ENCODE peak calls at places on chromosome 1, in four cellular contexts. T is heart right ventricle, B is sigmoid colon, C is left ventricle myocardium inferior. K is an unnamed sample.

GRCh38 chr1:244422174-244422573 is 29.5 kb downstream of the ADSS2 start:
- DNase-seq in B (no peak), C (no peak), T (no peak), K (no peak)

GRCh38 chr1:94876362-94876761 is 50.5 kb downstream of the CNN3 start:
- DNase-seq in C (no peak), T (no peak), B (no peak), K (no peak)

GRCh38 chr1:51973587-51974474 is 16.7 kb downstream of the RAB3B start:
- DNase-seq in T (no peak), B (no peak), C (no peak), K (no peak)

GRCh38 chr1:107788189-107788588 is 176.8 kb downstream of the VAV3 start:
- DNase-seq in B (no peak), C (no peak), T (no peak), K (no peak)

GRCh38 chr1:72178266-72178665 is 104.1 kb downstream of the NEGR1 start:
- DNase-seq in T (no peak), B (no peak), C (no peak), K (no peak)

GRCh38 chr1:27001570-27002360 is 8.3 kb downstream of the TRNP1 start:
- DNase-seq in B (peak), T (peak), C (peak), K (no peak)

GRCh38 chr1:93723101-93723500 is 41.5 kb upstream of the BCAR3 start:
- DNase-seq in C (peak), B (no peak), T (peak), K (no peak)

GRCh38 chr1:232271991-232272589 is 357.8 kb downstream of the SIPA1L2 start:
- DNase-seq in C (peak), B (no peak), T (no peak), K (no peak)

GRCh38 chr1:89978763-89979162 is 16.1 kb upstream of the ZNF326 start:
- DNase-seq in T (no peak), B (no peak), C (no peak), K (no peak)

GRCh38 chr1:203931953-203932352 is 70.6 kb downstream of the SNRPE start:
- DNase-seq in B (no peak), C (no peak), T (no peak), K (no peak)

GRCh38 chr1:17873007-17873675 is 118.0 kb downstream of the ACTL8 start:
- DNase-seq in C (peak), T (peak), B (no peak), K (no peak)

DNA sequence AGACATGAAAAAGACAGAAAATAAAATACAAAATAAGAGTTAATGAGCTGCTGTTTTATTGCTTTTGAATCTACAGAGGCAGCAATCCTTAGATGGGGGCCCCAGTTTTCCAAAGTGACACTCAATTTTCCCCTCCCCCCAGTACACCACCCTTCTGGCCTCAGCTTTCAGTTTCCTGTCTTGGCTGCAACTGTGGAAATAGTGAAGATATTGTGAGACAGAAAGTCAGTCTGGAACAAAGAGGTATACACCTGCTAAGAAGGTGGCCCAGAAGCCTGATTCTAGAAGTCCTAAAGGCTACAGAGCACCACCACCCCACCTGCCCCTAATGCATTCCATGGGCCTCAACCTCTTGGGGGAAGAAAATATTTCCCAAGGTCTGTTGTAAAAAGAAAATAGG is 1.1 kb upstream of the MTMR11 start:
- DNase-seq in B (no peak), T (no peak), C (no peak), K (no peak)
- H3K4me3 ChIP-seq in B (no peak), T (no peak), C (no peak), K (no peak)

DNA sequence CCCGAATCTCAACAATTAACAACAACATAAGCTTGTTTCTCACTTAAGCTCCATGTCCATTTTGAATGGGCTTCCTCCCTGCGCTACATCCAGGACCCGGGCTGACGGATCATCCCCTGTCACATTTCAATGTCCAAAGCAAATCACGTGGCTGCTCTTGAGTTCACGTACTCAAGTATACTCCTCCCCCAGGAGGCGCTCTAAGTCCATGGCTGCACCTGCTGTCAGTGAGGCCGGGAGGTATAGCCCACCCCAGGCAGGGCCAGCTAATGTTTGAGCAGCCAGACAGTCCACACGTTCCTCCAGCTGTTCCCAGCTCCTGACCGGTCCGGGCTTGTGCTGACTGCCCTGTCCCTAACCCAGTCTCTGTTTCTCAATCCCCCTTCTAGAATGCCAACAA is 220.8 kb downstream of the SLC35F3 start:
- DNase-seq in T (no peak), B (no peak), C (no peak), K (peak)
- TF ChIP-seq CTCF in T (no peak), B (no peak), C (no peak), K (no peak)

GRCh38 chr1:185432943-185433342 is 115.9 kb upstream of the IVNS1ABP start:
- DNase-seq in B (no peak), C (no peak), T (no peak), K (no peak)
- H3K27ac ChIP-seq in B (no peak), C (no peak), T (no peak), K (no peak)

GRCh38 chr1:221776495-221777413 is 34.9 kb upstream of the DUSP10 start:
- DNase-seq in T (no peak), B (no peak), C (no peak), K (no peak)
- H3K4me3 ChIP-seq in T (no peak), B (no peak), C (no peak), K (no peak)

DNA sequence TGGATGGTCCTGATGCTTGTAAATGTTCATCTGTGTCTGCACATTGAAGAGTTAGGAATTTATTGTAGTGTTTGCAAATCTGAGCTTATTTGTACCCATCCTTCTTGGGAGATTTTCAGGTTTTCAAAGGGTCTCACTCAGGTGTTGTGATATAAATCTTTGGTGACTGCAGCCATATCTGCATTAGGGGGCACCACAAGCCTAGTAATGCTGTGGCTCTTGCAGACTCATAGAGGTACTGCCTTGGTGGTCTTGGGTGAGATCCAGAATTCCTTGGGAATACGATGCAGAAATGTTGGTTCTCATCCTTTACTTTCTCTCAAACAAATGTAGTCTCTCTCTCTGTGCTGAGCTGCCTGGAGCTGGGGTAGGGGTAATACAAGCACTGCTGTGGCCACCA is 405.9 kb downstream of the TTLL7 start:
- DNase-seq in T (no peak), B (no peak), C (no peak), K (no peak)
- TF ChIP-seq CTCF in T (no peak), B (no peak), C (no peak), K (no peak)

GRCh38 chr1:109188200-109188599 is 25.5 kb upstream of the SARS1 start:
- DNase-seq in B (no peak), T (no peak), C (no peak), K (no peak)
- H3K27ac ChIP-seq in B (no peak), T (no peak), C (no peak), K (no peak)

DNA sequence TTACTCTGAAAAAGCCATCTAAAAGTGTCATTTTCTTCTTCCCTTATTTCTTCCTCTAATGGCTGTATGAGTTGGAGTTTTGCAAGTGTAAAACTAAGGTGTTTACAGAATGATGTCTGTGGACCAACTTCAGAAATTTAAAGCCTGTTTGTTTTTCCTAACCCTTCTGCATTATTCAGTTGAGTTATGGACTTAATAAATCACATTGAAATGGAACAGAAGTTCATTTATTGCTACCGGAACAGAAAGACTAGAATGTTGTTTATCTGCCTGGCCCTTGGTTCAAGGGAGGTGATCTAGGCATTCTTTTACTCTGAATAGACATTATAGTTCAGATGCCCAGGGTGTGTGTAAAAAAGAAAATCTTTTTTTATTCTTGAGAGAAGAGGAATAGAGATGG is 24.8 kb downstream of the SYT14 start:
- DNase-seq in B (no peak), C (no peak), T (no peak), K (no peak)
- H3K4me3 ChIP-seq in B (no peak), C (no peak), T (no peak), K (no peak)